ENCODE peak calls at places on chromosomes 3 and 15, in four cellular contexts. D is PC-3; O is CD8-positive, alpha-beta memory T cell; Z is transverse colon. A is an unnamed sample.

GRCh38 chr15:60568883-60569495 is 90.0 kb upstream of the ICE2 start:
- DNase-seq in D (no peak), O (peak), Z (no peak), A (no peak)

GRCh38 chr15:64883997-64884511 is 27.6 kb upstream of the ANKDD1A start:
- DNase-seq in D (peak), O (peak), Z (peak), A (peak)

GRCh38 chr3:128151758-128152274 is 1.5 kb upstream of the EEFSEC start:
- DNase-seq in D (no peak), O (no peak), Z (no peak), A (no peak)

GRCh38 chr3:33152363-33153360 is 38.8 kb downstream of the CRTAP start:
- DNase-seq in D (peak), O (no peak), Z (no peak), A (peak)

GRCh38 chr3:57227930-57228733 is 603 bp downstream of the APPL1 start:
- DNase-seq in D (peak), O (peak), Z (peak), A (peak)

GRCh38 chr3:150407818-150408231 is 273 bp upstream of the TSC22D2 start:
- DNase-seq in D (peak), O (no peak), Z (peak), A (peak)

GRCh38 chr3:9912294-9912935 is 4.5 kb upstream of the IL17RC start:
- DNase-seq in D (peak), O (no peak), Z (no peak), A (peak)

GRCh38 chr15:39624806-39625205 is 43.9 kb downstream of the THBS1 start:
- DNase-seq in D (peak), O (peak), Z (peak), A (peak)

GRCh38 chr15:93477188-93477587 is 388.2 kb upstream of the RGMA start:
- DNase-seq in D (no peak), O (no peak), Z (no peak), A (no peak)

GRCh38 chr15:68154923-68155559 is 50.1 kb downstream of the CALML4 start:
- DNase-seq in D (peak), O (no peak), Z (peak), A (peak)

GRCh38 chr3:31009881-31010280 is 115.4 kb upstream of the GADL1 start:
- DNase-seq in D (peak), O (no peak), Z (no peak), A (peak)

GRCh38 chr3:123154346-123154985 is 47.3 kb upstream of the SEC22A start:
- DNase-seq in D (no peak), O (no peak), Z (no peak), A (no peak)

GRCh38 chr3:147049901-147050300 is 356.4 kb downstream of the ZIC4 start:
- DNase-seq in D (no peak), O (no peak), Z (no peak), A (no peak)

GRCh38 chr3:99114565-99115291 is 213.2 kb upstream of the DCBLD2 start:
- DNase-seq in D (peak), O (no peak), Z (no peak), A (peak)

GRCh38 chr3:170909129-170909903 is 879 bp upstream of the EIF5A2 start:
- DNase-seq in D (peak), O (peak), Z (no peak), A (peak)

GRCh38 chr15:70342554-70343548 is 245.1 kb upstream of the TLE3 start:
- DNase-seq in D (no peak), O (no peak), Z (no peak), A (no peak)

GRCh38 chr15:45126535-45127158 is 3.0 kb downstream of the DUOXA1 start:
- DNase-seq in D (peak), O (peak), Z (no peak), A (peak)

GRCh38 chr3:138673641-138674040 is 65.1 kb downstream of the FAIM start:
- DNase-seq in D (no peak), O (no peak), Z (no peak), A (peak)

GRCh38 chr3:41974223-41974622 is 12.3 kb upstream of the ULK4 start:
- DNase-seq in D (no peak), O (no peak), Z (no peak), A (peak)

GRCh38 chr3:168889666-168890065 is 773.8 kb downstream of the MECOM start:
- DNase-seq in D (peak), O (no peak), Z (no peak), A (peak)

GRCh38 chr3:57755368-57756021 is 614 bp upstream of the SLMAP start:
- DNase-seq in D (peak), O (peak), Z (peak), A (peak)

GRCh38 chr3:45659661-45660566 is 29.3 kb upstream of the SACM1L start:
- DNase-seq in D (peak), O (peak), Z (peak), A (peak)

GRCh38 chr15:39000008-39000734 is 435.6 kb upstream of the RASGRP1 start:
- DNase-seq in D (no peak), O (no peak), Z (no peak), A (no peak)

GRCh38 chr3:112635674-112636073 is 5.3 kb downstream of the CCDC80 start:
- DNase-seq in D (no peak), O (no peak), Z (peak), A (no peak)

GRCh38 chr3:86147119-86147518 is 843.8 kb downstream of the VGLL3 start:
- DNase-seq in D (peak), O (no peak), Z (no peak), A (no peak)

GRCh38 chr3:115660646-115661442 is 37.5 kb downstream of the GAP43 start:
- DNase-seq in D (no peak), O (no peak), Z (no peak), A (no peak)

GRCh38 chr3:66076861-66077495 is 38.3 kb upstream of the MAGI1 start:
- DNase-seq in D (no peak), O (no peak), Z (no peak), A (no peak)

GRCh38 chr15:57158589-57158988 is 217.7 kb upstream of the CGNL1 start:
- DNase-seq in D (peak), O (no peak), Z (no peak), A (peak)

GRCh38 chr3:126434264-126434590 is 39.5 kb downstream of the CFAP100 start:
- DNase-seq in D (no peak), O (no peak), Z (no peak), A (no peak)

GRCh38 chr15:36313881-36314280 is 265.5 kb upstream of the CDIN1 start:
- DNase-seq in D (no peak), O (no peak), Z (no peak), A (no peak)

GRCh38 chr3:49553320-49553689 is 972 bp upstream of the BSN start:
- DNase-seq in D (no peak), O (no peak), Z (no peak), A (peak)
- H3K4me3 ChIP-seq in D (peak), O (peak), Z (peak), A (no peak)

GRCh38 chr3:16723994-16724393 is 118.8 kb upstream of the DAZL start:
- DNase-seq in D (peak), O (no peak), Z (no peak), A (peak)

GRCh38 chr3:16724487-16724886 is 119.3 kb upstream of the DAZL start:
- DNase-seq in D (no peak), O (no peak), Z (no peak), A (no peak)

GRCh38 chr3:16728762-16729745 is 123.8 kb upstream of the DAZL start:
- DNase-seq in D (peak), O (no peak), Z (no peak), A (peak)
- H3K4me3 ChIP-seq in D (peak), O (no peak), Z (no peak), A (no peak)

DNA sequence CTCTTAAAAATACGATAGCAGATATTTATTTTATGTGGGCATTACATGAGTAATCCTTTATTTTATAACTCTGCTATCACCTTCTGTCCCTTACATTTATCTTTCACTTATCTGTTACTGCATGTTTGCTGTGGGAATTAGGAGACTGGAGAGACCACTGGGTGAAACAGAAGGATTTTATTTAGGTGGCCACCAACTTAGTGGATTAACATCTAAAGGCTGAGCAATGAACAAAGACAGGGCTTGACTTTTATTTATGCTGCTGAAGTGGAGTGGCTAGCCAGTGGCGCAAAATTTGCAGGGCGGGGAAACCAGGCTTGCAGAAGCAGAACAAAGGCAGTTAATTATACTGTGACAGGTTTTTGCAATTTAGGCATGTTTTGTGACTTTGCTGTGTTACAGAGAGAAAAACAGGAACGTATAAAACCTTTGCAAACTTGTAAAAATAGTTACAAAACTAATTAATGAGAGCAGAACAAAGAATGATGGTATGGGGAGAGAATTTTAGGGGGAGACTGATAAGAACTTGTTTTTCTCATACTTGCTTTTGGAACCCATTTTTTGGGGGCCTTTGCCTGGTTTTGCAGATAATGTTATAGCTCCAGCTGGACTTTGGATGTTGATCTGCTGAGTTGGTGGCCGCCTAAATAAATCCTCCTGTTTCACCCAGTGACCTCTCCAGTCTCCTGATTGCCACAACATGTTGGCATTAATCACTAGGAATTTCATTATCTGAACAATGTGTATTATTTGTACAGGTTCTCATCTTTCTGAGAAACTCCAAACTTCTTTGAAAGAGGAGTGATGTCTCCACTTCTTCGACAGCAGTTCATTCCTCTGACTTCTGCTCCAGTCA is 18.0 kb downstream of the KLHL24 start:
- DNase-seq in D (peak), O (no peak), Z (no peak), A (no peak)
- H3K4me3 ChIP-seq in D (no peak), O (no peak), Z (no peak), A (no peak)

DNA sequence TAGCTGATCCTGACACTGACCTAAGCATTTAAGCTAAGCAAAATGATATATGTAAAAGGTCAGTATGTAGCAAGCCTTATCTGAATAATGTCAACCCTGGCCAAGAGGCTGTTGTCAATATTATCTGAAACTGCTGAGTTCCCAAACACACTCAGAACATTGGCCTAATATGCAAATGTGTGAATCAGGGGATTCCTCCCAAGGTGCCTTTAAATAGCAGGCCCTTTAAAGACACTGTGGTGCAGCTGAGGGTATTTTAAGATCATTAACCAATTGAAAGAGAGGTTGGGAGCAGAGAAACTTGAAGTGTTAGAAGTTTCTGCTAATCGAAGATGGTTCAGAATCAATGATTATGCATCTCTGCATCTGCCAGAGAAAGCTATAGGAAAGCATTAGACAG is 207.0 kb downstream of the NTRK3 start:
- DNase-seq in D (no peak), O (no peak), Z (no peak), A (no peak)
- H3K4me3 ChIP-seq in D (no peak), O (no peak), Z (no peak), A (no peak)

A was measured in bronchial epithelial cell.